ENCODE peak calls at places on chromosome 15, in four cellular contexts. K is psoas muscle; J is natural killer cell; Z is activated naive CD4-positive, alpha-beta T cell. T is an unnamed sample.
A peak's percentile ranks its signal among the peaks of the same experiment; 100 is the strongest.

GRCh38 chr15:57820119-57820518 is 113.6 kb downstream of the POLR2M start:
- DNase-seq in Z (no peak), J (no peak), K (no peak), T (no peak)

GRCh38 chr15:51443282-51443914 is 101.9 kb downstream of the GLDN start:
- DNase-seq in J (no peak), K (no peak), Z (no peak), T (no peak)

GRCh38 chr15:71777216-71777943 is 33.0 kb upstream of the NR2E3 start:
- DNase-seq in K (no peak), Z (no peak), J (no peak), T (no peak)

GRCh38 chr15:73387507-73388255 is 18.9 kb upstream of the HCN4 start:
- DNase-seq in Z (no peak), K (no peak), J (peak; percentile 7), T (no peak)

GRCh38 chr15:74400313-74400850 is 32.9 kb upstream of the CYP11A1 start:
- DNase-seq in J (no peak), Z (no peak), K (no peak), T (no peak)

GRCh38 chr15:62809106-62809967 is 233.2 kb upstream of the TPM1 start:
- DNase-seq in J (no peak), K (no peak), Z (no peak), T (no peak)

GRCh38 chr15:84398763-84399701 is 163.5 kb downstream of the GOLGA6L4 start:
- DNase-seq in J (no peak), Z (no peak), K (no peak), T (peak; percentile 12)

GRCh38 chr15:69537888-69538287 is 85.3 kb downstream of the RPLP1 start:
- DNase-seq in K (no peak), J (no peak), Z (no peak), T (no peak)

GRCh38 chr15:99466701-99467337 is 99.0 kb upstream of the MEF2A start:
- DNase-seq in K (no peak), Z (no peak), J (no peak), T (no peak)

GRCh38 chr15:66047321-66048024 is 178.2 kb downstream of the RAB11A start:
- DNase-seq in J (no peak), K (no peak), Z (no peak), T (no peak)

GRCh38 chr15:48086582-48086981 is 34.2 kb upstream of the SLC24A5 start:
- DNase-seq in Z (no peak), K (no peak), J (no peak), T (peak; percentile 25)

GRCh38 chr15:52093539-52094502 is 18.8 kb downstream of the BCL2L10 start:
- DNase-seq in K (peak; percentile 56), J (no peak), Z (no peak), T (peak; percentile 76)